ENCODE peak calls at places on chromosome 15, in six cellular contexts. One of them, this sample, is unnamed.

GRCh38 chr15:74202461-74203401 is at the start of gene STRA6:
- DNase-seq in stomach: no peak
- DNase-seq in astrocyte of the spinal cord: peak; percentile 60
- DNase-seq in PC-3: no peak
- DNase-seq in astrocyte of the cerebellum: no peak
- DNase-seq in fibroblast of the aortic adventitia: peak; percentile 44
- DNase-seq in this sample: no peak

GRCh38 chr15:50024183-50024795 is 94.7 kb downstream of the ATP8B4 start:
- DNase-seq in stomach: no peak
- DNase-seq in astrocyte of the spinal cord: no peak
- DNase-seq in PC-3: no peak
- DNase-seq in astrocyte of the cerebellum: no peak
- DNase-seq in fibroblast of the aortic adventitia: peak; percentile 54
- DNase-seq in this sample: no peak

GRCh38 chr15:69099976-69100375 is 60.5 kb upstream of the GLCE start:
- DNase-seq in stomach: no peak
- DNase-seq in astrocyte of the spinal cord: no peak
- DNase-seq in PC-3: no peak
- DNase-seq in astrocyte of the cerebellum: no peak
- DNase-seq in fibroblast of the aortic adventitia: no peak
- DNase-seq in this sample: no peak

GRCh38 chr15:101178414-101178813 is 73.4 kb downstream of the CHSY1 start:
- DNase-seq in stomach: no peak
- DNase-seq in astrocyte of the spinal cord: no peak
- DNase-seq in PC-3: no peak
- DNase-seq in astrocyte of the cerebellum: no peak
- DNase-seq in fibroblast of the aortic adventitia: no peak
- DNase-seq in this sample: no peak

GRCh38 chr15:55360256-55360655 is 41.2 kb downstream of the PIGB start:
- DNase-seq in stomach: no peak
- DNase-seq in astrocyte of the spinal cord: no peak
- DNase-seq in PC-3: no peak
- DNase-seq in astrocyte of the cerebellum: no peak
- DNase-seq in fibroblast of the aortic adventitia: no peak
- DNase-seq in this sample: peak; percentile 83

GRCh38 chr15:47561102-47561501 is 156.2 kb upstream of the SEMA6D start:
- DNase-seq in stomach: no peak
- DNase-seq in astrocyte of the spinal cord: no peak
- DNase-seq in PC-3: no peak
- DNase-seq in astrocyte of the cerebellum: no peak
- DNase-seq in fibroblast of the aortic adventitia: no peak
- DNase-seq in this sample: no peak

GRCh38 chr15:40762919-40763800 is 708 bp upstream of the GCHFR start:
- DNase-seq in stomach: peak; percentile 80
- DNase-seq in astrocyte of the spinal cord: peak; percentile 52
- DNase-seq in PC-3: peak; percentile 75
- DNase-seq in astrocyte of the cerebellum: no peak
- DNase-seq in fibroblast of the aortic adventitia: peak; percentile 37
- DNase-seq in this sample: peak; percentile 63

GRCh38 chr15:74786659-74787165 is 4.8 kb downstream of the CSK start:
- DNase-seq in stomach: no peak
- DNase-seq in astrocyte of the spinal cord: no peak
- DNase-seq in PC-3: no peak
- DNase-seq in astrocyte of the cerebellum: no peak
- DNase-seq in fibroblast of the aortic adventitia: no peak
- DNase-seq in this sample: no peak

GRCh38 chr15:94001113-94001919 is 230.0 kb upstream of the MCTP2 start:
- DNase-seq in stomach: no peak
- DNase-seq in astrocyte of the spinal cord: no peak
- DNase-seq in PC-3: no peak
- DNase-seq in astrocyte of the cerebellum: no peak
- DNase-seq in fibroblast of the aortic adventitia: peak; percentile 49
- DNase-seq in this sample: no peak

GRCh38 chr15:74262635-74263034 is 26.5 kb downstream of the CCDC33 start:
- DNase-seq in stomach: no peak
- DNase-seq in astrocyte of the spinal cord: no peak
- DNase-seq in PC-3: no peak
- DNase-seq in astrocyte of the cerebellum: no peak
- DNase-seq in fibroblast of the aortic adventitia: no peak
- DNase-seq in this sample: peak; percentile 8

GRCh38 chr15:65041787-65042186 is 3.4 kb upstream of the SLC51B start:
- DNase-seq in stomach: no peak
- DNase-seq in astrocyte of the spinal cord: no peak
- DNase-seq in PC-3: no peak
- DNase-seq in astrocyte of the cerebellum: no peak
- DNase-seq in fibroblast of the aortic adventitia: no peak
- DNase-seq in this sample: no peak

GRCh38 chr15:48718646-48719045 is 73.1 kb upstream of the FBN1 start:
- DNase-seq in stomach: no peak
- DNase-seq in astrocyte of the spinal cord: peak; percentile 25
- DNase-seq in PC-3: no peak
- DNase-seq in astrocyte of the cerebellum: no peak
- DNase-seq in fibroblast of the aortic adventitia: peak; percentile 73
- DNase-seq in this sample: no peak

GRCh38 chr15:60541784-60542617 is 63.1 kb upstream of the ICE2 start:
- DNase-seq in stomach: no peak
- DNase-seq in astrocyte of the spinal cord: no peak
- DNase-seq in PC-3: no peak
- DNase-seq in astrocyte of the cerebellum: no peak
- DNase-seq in fibroblast of the aortic adventitia: no peak
- DNase-seq in this sample: no peak

GRCh38 chr15:35117508-35118280 is 32.6 kb upstream of the NANOGP8 start:
- DNase-seq in stomach: no peak
- DNase-seq in astrocyte of the spinal cord: no peak
- DNase-seq in PC-3: peak; percentile 14
- DNase-seq in astrocyte of the cerebellum: no peak
- DNase-seq in fibroblast of the aortic adventitia: no peak
- DNase-seq in this sample: no peak

GRCh38 chr15:82739086-82739485 is 29.4 kb upstream of the AP3B2 start:
- DNase-seq in stomach: no peak
- DNase-seq in astrocyte of the spinal cord: no peak
- DNase-seq in PC-3: peak; percentile 27
- DNase-seq in astrocyte of the cerebellum: no peak
- DNase-seq in fibroblast of the aortic adventitia: no peak
- DNase-seq in this sample: no peak

GRCh38 chr15:25689592-25689991 is 173.5 kb downstream of the ATP10A start:
- DNase-seq in stomach: no peak
- DNase-seq in astrocyte of the spinal cord: no peak
- DNase-seq in PC-3: no peak
- DNase-seq in astrocyte of the cerebellum: no peak
- DNase-seq in fibroblast of the aortic adventitia: no peak
- DNase-seq in this sample: no peak

GRCh38 chr15:58329781-58330467 is 101.9 kb upstream of the LIPC start:
- DNase-seq in stomach: peak; percentile 60
- DNase-seq in astrocyte of the spinal cord: no peak
- DNase-seq in PC-3: peak; percentile 73
- DNase-seq in astrocyte of the cerebellum: no peak
- DNase-seq in fibroblast of the aortic adventitia: no peak
- DNase-seq in this sample: no peak

GRCh38 chr15:60001642-60002527 is 2.2 kb upstream of the FOXB1 start:
- DNase-seq in stomach: no peak
- DNase-seq in astrocyte of the spinal cord: no peak
- DNase-seq in PC-3: no peak
- DNase-seq in astrocyte of the cerebellum: no peak
- DNase-seq in fibroblast of the aortic adventitia: no peak
- DNase-seq in this sample: no peak

GRCh38 chr15:99618941-99619411 is 53.2 kb downstream of the MEF2A start:
- DNase-seq in stomach: no peak
- DNase-seq in astrocyte of the spinal cord: peak; percentile 36
- DNase-seq in PC-3: peak; percentile 12
- DNase-seq in astrocyte of the cerebellum: no peak
- DNase-seq in fibroblast of the aortic adventitia: peak; percentile 49
- DNase-seq in this sample: no peak

GRCh38 chr15:42359249-42359648 is at the start of gene CAPN3:
- DNase-seq in stomach: no peak
- DNase-seq in astrocyte of the spinal cord: no peak
- DNase-seq in PC-3: no peak
- DNase-seq in astrocyte of the cerebellum: no peak
- DNase-seq in fibroblast of the aortic adventitia: no peak
- DNase-seq in this sample: no peak

GRCh38 chr15:101031203-101031602 is 112.0 kb downstream of the LRRK1 start:
- DNase-seq in stomach: peak; percentile 16
- DNase-seq in astrocyte of the spinal cord: no peak
- DNase-seq in PC-3: peak; percentile 24
- DNase-seq in astrocyte of the cerebellum: no peak
- DNase-seq in fibroblast of the aortic adventitia: peak; percentile 37
- DNase-seq in this sample: peak; percentile 73

GRCh38 chr15:77569647-77570186 is 63.0 kb downstream of the LINGO1 start:
- DNase-seq in stomach: no peak
- DNase-seq in astrocyte of the spinal cord: no peak
- DNase-seq in PC-3: no peak
- DNase-seq in astrocyte of the cerebellum: no peak
- DNase-seq in fibroblast of the aortic adventitia: no peak
- DNase-seq in this sample: no peak
- H3K4me3 ChIP-seq in stomach: peak overlapping the region; percentile 45
- H3K4me3 ChIP-seq in astrocyte of the spinal cord: no peak overlapping the region
- H3K4me3 ChIP-seq in PC-3: no peak overlapping the region
- H3K4me3 ChIP-seq in astrocyte of the cerebellum: no peak overlapping the region
- H3K4me3 ChIP-seq in fibroblast of the aortic adventitia: peak overlapping the region; percentile 39
- H3K4me3 ChIP-seq in this sample: no peak overlapping the region

GRCh38 chr15:89777821-89778380 is 1.8 kb downstream of the MESP2 start:
- DNase-seq in stomach: no peak
- DNase-seq in astrocyte of the spinal cord: no peak
- DNase-seq in PC-3: no peak
- DNase-seq in astrocyte of the cerebellum: no peak
- DNase-seq in fibroblast of the aortic adventitia: no peak
- DNase-seq in this sample: no peak

GRCh38 chr15:89776274-89777072 is at the start of gene MESP2:
- DNase-seq in stomach: peak; percentile 89
- DNase-seq in astrocyte of the spinal cord: peak; percentile 61
- DNase-seq in PC-3: peak; percentile 51
- DNase-seq in astrocyte of the cerebellum: peak; percentile 35
- DNase-seq in fibroblast of the aortic adventitia: peak; percentile 76
- DNase-seq in this sample: peak; percentile 88

GRCh38 chr15:89778861-89779260 is 2.7 kb downstream of the MESP2 start:
- DNase-seq in stomach: no peak
- DNase-seq in astrocyte of the spinal cord: no peak
- DNase-seq in PC-3: no peak
- DNase-seq in astrocyte of the cerebellum: no peak
- DNase-seq in fibroblast of the aortic adventitia: no peak
- DNase-seq in this sample: no peak

GRCh38 chr15:89775815-89776214 is 317 bp upstream of the MESP2 start:
- DNase-seq in stomach: no peak
- DNase-seq in astrocyte of the spinal cord: no peak
- DNase-seq in PC-3: no peak
- DNase-seq in astrocyte of the cerebellum: no peak
- DNase-seq in fibroblast of the aortic adventitia: no peak
- DNase-seq in this sample: no peak

GRCh38 chr15:89777073-89777820 is 1.1 kb downstream of the MESP2 start:
- DNase-seq in stomach: no peak
- DNase-seq in astrocyte of the spinal cord: no peak
- DNase-seq in PC-3: peak; percentile 80
- DNase-seq in astrocyte of the cerebellum: no peak
- DNase-seq in fibroblast of the aortic adventitia: no peak
- DNase-seq in this sample: no peak
- H3K4me3 ChIP-seq in stomach: peak overlapping the region; percentile 47
- H3K4me3 ChIP-seq in astrocyte of the spinal cord: no peak overlapping the region
- H3K4me3 ChIP-seq in PC-3: no peak overlapping the region
- H3K4me3 ChIP-seq in astrocyte of the cerebellum: no peak overlapping the region
- H3K4me3 ChIP-seq in fibroblast of the aortic adventitia: no peak overlapping the region
- H3K4me3 ChIP-seq in this sample: no peak overlapping the region

DNA sequence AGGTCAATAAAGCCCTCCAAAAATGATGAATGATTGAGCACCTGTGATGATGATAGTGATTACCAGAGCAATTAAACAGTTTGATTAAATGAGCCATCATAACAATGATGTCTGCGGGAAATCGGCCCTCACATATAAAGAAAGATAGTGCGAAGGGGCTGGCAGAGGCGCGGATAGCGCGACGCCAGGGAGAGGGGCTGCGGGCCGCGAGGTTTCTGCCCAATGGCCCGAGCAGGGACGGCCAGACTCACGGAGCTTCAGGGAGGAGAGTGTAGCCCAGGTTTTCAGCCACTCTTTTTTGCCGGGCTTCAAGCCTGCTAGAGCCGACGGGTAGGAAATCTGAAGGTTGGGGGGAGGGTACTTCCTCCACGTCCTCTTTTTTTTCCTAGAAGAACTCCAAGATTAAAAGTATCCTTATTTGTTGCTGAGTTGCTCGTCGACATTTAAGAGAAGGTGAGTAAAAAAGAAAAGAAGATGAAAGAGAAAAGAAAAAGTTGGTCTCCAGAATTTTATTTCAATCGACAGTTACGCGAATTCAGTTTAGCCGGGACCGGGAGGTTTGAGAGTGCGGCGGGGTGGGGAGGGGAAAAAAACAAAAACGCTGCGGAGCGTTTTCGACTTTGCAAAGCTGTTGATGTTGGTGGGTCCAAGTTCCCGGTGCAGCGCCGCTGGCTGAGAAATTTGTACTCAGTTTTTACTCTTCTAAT is 2.1 kb upstream of the MEIS2 start:
- DNase-seq in stomach: no peak
- DNase-seq in astrocyte of the spinal cord: peak; percentile 49
- DNase-seq in PC-3: peak; percentile 24
- DNase-seq in astrocyte of the cerebellum: no peak
- DNase-seq in fibroblast of the aortic adventitia: peak; percentile 61
- DNase-seq in this sample: peak; percentile 51
- H3K4me3 ChIP-seq in stomach: peak overlapping the region; percentile 60
- H3K4me3 ChIP-seq in astrocyte of the spinal cord: peak overlapping the region; percentile 93
- H3K4me3 ChIP-seq in PC-3: peak overlapping the region; percentile 77
- H3K4me3 ChIP-seq in astrocyte of the cerebellum: peak overlapping the region; percentile 88
- H3K4me3 ChIP-seq in fibroblast of the aortic adventitia: peak overlapping the region; percentile 94
- H3K4me3 ChIP-seq in this sample: peak overlapping the region; percentile 92

GRCh38 chr15:63059573-63060216 is 17.1 kb downstream of the TPM1 start:
- DNase-seq in stomach: no peak
- DNase-seq in astrocyte of the spinal cord: no peak
- DNase-seq in PC-3: no peak
- DNase-seq in astrocyte of the cerebellum: no peak
- DNase-seq in fibroblast of the aortic adventitia: no peak
- DNase-seq in this sample: no peak

GRCh38 chr15:63061971-63062370 is 19.4 kb downstream of the TPM1 start:
- DNase-seq in stomach: no peak
- DNase-seq in astrocyte of the spinal cord: peak; percentile 10
- DNase-seq in PC-3: no peak
- DNase-seq in astrocyte of the cerebellum: no peak
- DNase-seq in fibroblast of the aortic adventitia: peak; percentile 80
- DNase-seq in this sample: no peak

GRCh38 chr15:63059075-63059474 is 16.5 kb downstream of the TPM1 start:
- DNase-seq in stomach: no peak
- DNase-seq in astrocyte of the spinal cord: peak; percentile 13
- DNase-seq in PC-3: no peak
- DNase-seq in astrocyte of the cerebellum: no peak
- DNase-seq in fibroblast of the aortic adventitia: no peak
- DNase-seq in this sample: no peak

GRCh38 chr15:63063164-63063756 is 20.7 kb downstream of the TPM1 start:
- DNase-seq in stomach: no peak
- DNase-seq in astrocyte of the spinal cord: peak; percentile 18
- DNase-seq in PC-3: no peak
- DNase-seq in astrocyte of the cerebellum: no peak
- DNase-seq in fibroblast of the aortic adventitia: no peak
- DNase-seq in this sample: peak; percentile 62

DNA sequence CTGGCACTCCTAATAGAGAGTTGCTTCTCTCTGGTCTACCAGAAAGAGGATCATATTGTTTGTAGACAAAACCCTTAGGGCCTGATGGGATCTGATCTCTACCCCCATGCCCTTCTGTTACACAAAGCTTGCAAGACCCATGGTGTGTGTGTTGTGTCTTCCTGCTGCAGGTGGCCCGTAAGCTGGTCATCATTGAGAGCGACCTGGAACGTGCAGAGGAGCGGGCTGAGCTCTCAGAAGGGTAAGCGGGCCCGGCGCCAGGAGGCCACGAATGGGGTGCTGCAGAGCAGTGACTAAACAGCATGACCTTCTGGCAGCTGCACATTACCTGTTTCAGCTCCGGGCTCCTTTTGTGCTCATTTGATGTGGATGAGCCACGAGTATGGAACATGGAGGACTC is 18.2 kb downstream of the TPM1 start:
- DNase-seq in stomach: no peak
- DNase-seq in astrocyte of the spinal cord: peak; percentile 12
- DNase-seq in PC-3: no peak
- DNase-seq in astrocyte of the cerebellum: no peak
- DNase-seq in fibroblast of the aortic adventitia: no peak
- DNase-seq in this sample: no peak
- H3K4me3 ChIP-seq in stomach: no peak overlapping the region
- H3K4me3 ChIP-seq in astrocyte of the spinal cord: no peak overlapping the region
- H3K4me3 ChIP-seq in PC-3: no peak overlapping the region
- H3K4me3 ChIP-seq in astrocyte of the cerebellum: no peak overlapping the region
- H3K4me3 ChIP-seq in fibroblast of the aortic adventitia: no peak overlapping the region
- H3K4me3 ChIP-seq in this sample: no peak overlapping the region

This sample was measured in endothelial cell of umbilical vein.